ENCODE peak calls at places on chromosome 22, in five cellular contexts. One of them, this sample, is unnamed.

GRCh38 chr22:36180038-36180880 is 19.7 kb upstream of the APOL3 start:
- DNase-seq in effector CD8-positive, alpha-beta T cell: peak
- DNase-seq in A673: peak
- DNase-seq in Peyer's patch: peak
- DNase-seq in foreskin fibroblast: peak
- DNase-seq in this sample: peak

GRCh38 chr22:46042786-46043185 is 65.8 kb upstream of the WNT7B start:
- DNase-seq in effector CD8-positive, alpha-beta T cell: no peak
- DNase-seq in A673: no peak
- DNase-seq in Peyer's patch: peak
- DNase-seq in foreskin fibroblast: no peak
- DNase-seq in this sample: no peak

GRCh38 chr22:50676211-50676636 is 3.6 kb downstream of the SHANK3 start:
- DNase-seq in effector CD8-positive, alpha-beta T cell: no peak
- DNase-seq in A673: no peak
- DNase-seq in Peyer's patch: peak
- DNase-seq in foreskin fibroblast: no peak
- DNase-seq in this sample: no peak

GRCh38 chr22:35957589-35957988 is 71.0 kb downstream of the RBFOX2 start:
- DNase-seq in effector CD8-positive, alpha-beta T cell: no peak
- DNase-seq in A673: no peak
- DNase-seq in Peyer's patch: no peak
- DNase-seq in foreskin fibroblast: no peak
- DNase-seq in this sample: no peak

GRCh38 chr22:20069331-20070042 is 10.6 kb upstream of the DGCR8 start:
- DNase-seq in effector CD8-positive, alpha-beta T cell: no peak
- DNase-seq in A673: no peak
- DNase-seq in Peyer's patch: no peak
- DNase-seq in foreskin fibroblast: no peak
- DNase-seq in this sample: no peak

GRCh38 chr22:40300884-40301672 is 45.2 kb upstream of the ADSL start:
- DNase-seq in effector CD8-positive, alpha-beta T cell: no peak
- DNase-seq in A673: no peak
- DNase-seq in Peyer's patch: no peak
- DNase-seq in foreskin fibroblast: no peak
- DNase-seq in this sample: no peak

GRCh38 chr22:27507935-27508504 is 293.5 kb downstream of the MN1 start:
- DNase-seq in effector CD8-positive, alpha-beta T cell: no peak
- DNase-seq in A673: no peak
- DNase-seq in Peyer's patch: no peak
- DNase-seq in foreskin fibroblast: no peak
- DNase-seq in this sample: peak

GRCh38 chr22:30485362-30485988 is 13.7 kb upstream of the SEC14L3 start:
- DNase-seq in effector CD8-positive, alpha-beta T cell: peak
- DNase-seq in A673: peak
- DNase-seq in Peyer's patch: peak
- DNase-seq in foreskin fibroblast: peak
- DNase-seq in this sample: peak

GRCh38 chr22:23774922-23775436 is 2.3 kb downstream of the MMP11 start:
- DNase-seq in effector CD8-positive, alpha-beta T cell: no peak
- DNase-seq in A673: no peak
- DNase-seq in Peyer's patch: no peak
- DNase-seq in foreskin fibroblast: no peak
- DNase-seq in this sample: peak

GRCh38 chr22:37569009-37569920 is 9.0 kb downstream of the CDC42EP1 start:
- DNase-seq in effector CD8-positive, alpha-beta T cell: no peak
- DNase-seq in A673: no peak
- DNase-seq in Peyer's patch: peak
- DNase-seq in foreskin fibroblast: no peak
- DNase-seq in this sample: no peak

GRCh38 chr22:19360300-19360792 is 68.8 kb upstream of the CLTCL1 start:
- DNase-seq in effector CD8-positive, alpha-beta T cell: no peak
- DNase-seq in A673: no peak
- DNase-seq in Peyer's patch: peak
- DNase-seq in foreskin fibroblast: no peak
- DNase-seq in this sample: no peak

GRCh38 chr22:42986115-42986514 is 28.8 kb downstream of the PACSIN2 start:
- DNase-seq in effector CD8-positive, alpha-beta T cell: no peak
- DNase-seq in A673: no peak
- DNase-seq in Peyer's patch: peak
- DNase-seq in foreskin fibroblast: no peak
- DNase-seq in this sample: no peak

GRCh38 chr22:29700949-29701927 is 18.6 kb upstream of the CABP7 start:
- DNase-seq in effector CD8-positive, alpha-beta T cell: no peak
- DNase-seq in A673: no peak
- DNase-seq in Peyer's patch: peak
- DNase-seq in foreskin fibroblast: no peak
- DNase-seq in this sample: peak

GRCh38 chr22:40176921-40177737 is 596 bp upstream of the TNRC6B start:
- DNase-seq in effector CD8-positive, alpha-beta T cell: peak
- DNase-seq in A673: peak
- DNase-seq in Peyer's patch: peak
- DNase-seq in foreskin fibroblast: peak
- DNase-seq in this sample: peak

GRCh38 chr22:24414523-24414922 is 12.9 kb upstream of the ADORA2A start:
- DNase-seq in effector CD8-positive, alpha-beta T cell: no peak
- DNase-seq in A673: no peak
- DNase-seq in Peyer's patch: peak
- DNase-seq in foreskin fibroblast: no peak
- DNase-seq in this sample: no peak

This sample was measured in HT1080.